ENCODE peak calls at places on chromosomes 3 and 15, in nine cellular contexts. One of them, this sample, is unnamed.

GRCh38 chr15:36579792-36580431 is 486 bp downstream of the CDIN1 start:
- DNase-seq in heart left ventricle: peak
- DNase-seq in fibroblast of pulmonary artery: no peak
- DNase-seq in fibroblast of lung: no peak
- DNase-seq in A549: no peak
- DNase-seq in tibial artery: no peak
- DNase-seq in iPS DF 6.9: no peak
- DNase-seq in OCI-LY7: peak
- DNase-seq in cardiac muscle cell: no peak
- DNase-seq in this sample: no peak

GRCh38 chr3:112005091-112005672 is 6.5 kb downstream of the TAGLN3 start:
- DNase-seq in heart left ventricle: no peak
- DNase-seq in fibroblast of pulmonary artery: no peak
- DNase-seq in fibroblast of lung: peak
- DNase-seq in A549: no peak
- DNase-seq in tibial artery: no peak
- DNase-seq in iPS DF 6.9: no peak
- DNase-seq in OCI-LY7: no peak
- DNase-seq in cardiac muscle cell: no peak
- DNase-seq in this sample: no peak

GRCh38 chr3:49158108-49158709 is 7.9 kb downstream of the CCDC71 start:
- DNase-seq in heart left ventricle: no peak
- DNase-seq in fibroblast of pulmonary artery: no peak
- DNase-seq in fibroblast of lung: no peak
- DNase-seq in A549: no peak
- DNase-seq in tibial artery: no peak
- DNase-seq in iPS DF 6.9: no peak
- DNase-seq in OCI-LY7: peak
- DNase-seq in cardiac muscle cell: peak
- DNase-seq in this sample: no peak

GRCh38 chr15:88255496-88256171 is 905 bp downstream of the NTRK3 start:
- DNase-seq in heart left ventricle: no peak
- DNase-seq in fibroblast of pulmonary artery: peak
- DNase-seq in fibroblast of lung: peak
- DNase-seq in A549: peak
- DNase-seq in tibial artery: peak
- DNase-seq in iPS DF 6.9: no peak
- DNase-seq in OCI-LY7: no peak
- DNase-seq in cardiac muscle cell: peak
- DNase-seq in this sample: no peak

GRCh38 chr3:102530443-102531195 is 95.8 kb downstream of the ZPLD1 start:
- DNase-seq in heart left ventricle: no peak
- DNase-seq in fibroblast of pulmonary artery: peak
- DNase-seq in fibroblast of lung: peak
- DNase-seq in A549: no peak
- DNase-seq in tibial artery: no peak
- DNase-seq in iPS DF 6.9: no peak
- DNase-seq in OCI-LY7: no peak
- DNase-seq in cardiac muscle cell: no peak
- DNase-seq in this sample: no peak

GRCh38 chr15:78875107-78875914 is 2.6 kb downstream of the MORF4L1 start:
- DNase-seq in heart left ventricle: no peak
- DNase-seq in fibroblast of pulmonary artery: peak
- DNase-seq in fibroblast of lung: no peak
- DNase-seq in A549: no peak
- DNase-seq in tibial artery: no peak
- DNase-seq in iPS DF 6.9: no peak
- DNase-seq in OCI-LY7: peak
- DNase-seq in cardiac muscle cell: no peak
- DNase-seq in this sample: no peak

GRCh38 chr3:122392868-122393844 is 9.2 kb downstream of the FAM162A start:
- DNase-seq in heart left ventricle: no peak
- DNase-seq in fibroblast of pulmonary artery: peak
- DNase-seq in fibroblast of lung: peak
- DNase-seq in A549: peak
- DNase-seq in tibial artery: no peak
- DNase-seq in iPS DF 6.9: no peak
- DNase-seq in OCI-LY7: peak
- DNase-seq in cardiac muscle cell: peak
- DNase-seq in this sample: no peak

GRCh38 chr15:77107068-77107467 is 36.2 kb upstream of the TSPAN3 start:
- DNase-seq in heart left ventricle: peak
- DNase-seq in fibroblast of pulmonary artery: peak
- DNase-seq in fibroblast of lung: no peak
- DNase-seq in A549: no peak
- DNase-seq in tibial artery: no peak
- DNase-seq in iPS DF 6.9: no peak
- DNase-seq in OCI-LY7: no peak
- DNase-seq in cardiac muscle cell: no peak
- DNase-seq in this sample: no peak

GRCh38 chr15:43499635-43500034 is 6.7 kb upstream of the TP53BP1 start:
- DNase-seq in heart left ventricle: no peak
- DNase-seq in fibroblast of pulmonary artery: no peak
- DNase-seq in fibroblast of lung: no peak
- DNase-seq in A549: no peak
- DNase-seq in tibial artery: no peak
- DNase-seq in iPS DF 6.9: no peak
- DNase-seq in OCI-LY7: no peak
- DNase-seq in cardiac muscle cell: no peak
- DNase-seq in this sample: no peak

GRCh38 chr3:30655187-30655812 is 48.9 kb downstream of the TGFBR2 start:
- DNase-seq in heart left ventricle: no peak
- DNase-seq in fibroblast of pulmonary artery: peak
- DNase-seq in fibroblast of lung: peak
- DNase-seq in A549: no peak
- DNase-seq in tibial artery: no peak
- DNase-seq in iPS DF 6.9: no peak
- DNase-seq in OCI-LY7: peak
- DNase-seq in cardiac muscle cell: no peak
- DNase-seq in this sample: no peak

GRCh38 chr3:186772886-186773417 is 10.4 kb upstream of the EIF4A2 start:
- DNase-seq in heart left ventricle: peak
- DNase-seq in fibroblast of pulmonary artery: no peak
- DNase-seq in fibroblast of lung: peak
- DNase-seq in A549: no peak
- DNase-seq in tibial artery: peak
- DNase-seq in iPS DF 6.9: no peak
- DNase-seq in OCI-LY7: peak
- DNase-seq in cardiac muscle cell: no peak
- DNase-seq in this sample: peak
- H3K4me3 ChIP-seq in heart left ventricle: peak
- H3K4me3 ChIP-seq in fibroblast of pulmonary artery: peak
- H3K4me3 ChIP-seq in fibroblast of lung: peak
- H3K4me3 ChIP-seq in A549: no peak
- H3K4me3 ChIP-seq in tibial artery: peak
- H3K4me3 ChIP-seq in iPS DF 6.9: no peak
- H3K4me3 ChIP-seq in OCI-LY7: peak
- H3K4me3 ChIP-seq in cardiac muscle cell: no peak
- H3K4me3 ChIP-seq in this sample: peak

GRCh38 chr3:84958495-84959469 is at the start of gene CADM2:
- DNase-seq in heart left ventricle: peak
- DNase-seq in fibroblast of pulmonary artery: peak
- DNase-seq in fibroblast of lung: peak
- DNase-seq in A549: peak
- DNase-seq in tibial artery: peak
- DNase-seq in iPS DF 6.9: peak
- DNase-seq in OCI-LY7: no peak
- DNase-seq in cardiac muscle cell: peak
- DNase-seq in this sample: peak
- H3K4me3 ChIP-seq in heart left ventricle: peak
- H3K4me3 ChIP-seq in fibroblast of pulmonary artery: peak
- H3K4me3 ChIP-seq in fibroblast of lung: peak
- H3K4me3 ChIP-seq in A549: peak
- H3K4me3 ChIP-seq in tibial artery: peak
- H3K4me3 ChIP-seq in iPS DF 6.9: peak
- H3K4me3 ChIP-seq in OCI-LY7: no peak
- H3K4me3 ChIP-seq in cardiac muscle cell: peak
- H3K4me3 ChIP-seq in this sample: peak

GRCh38 chr15:82731527-82731926 is 21.9 kb upstream of the AP3B2 start:
- DNase-seq in heart left ventricle: no peak
- DNase-seq in fibroblast of pulmonary artery: no peak
- DNase-seq in fibroblast of lung: no peak
- DNase-seq in A549: no peak
- DNase-seq in tibial artery: no peak
- DNase-seq in iPS DF 6.9: no peak
- DNase-seq in OCI-LY7: no peak
- DNase-seq in cardiac muscle cell: no peak
- DNase-seq in this sample: no peak
- H3K4me3 ChIP-seq in heart left ventricle: no peak
- H3K4me3 ChIP-seq in fibroblast of pulmonary artery: no peak
- H3K4me3 ChIP-seq in fibroblast of lung: no peak
- H3K4me3 ChIP-seq in A549: no peak
- H3K4me3 ChIP-seq in tibial artery: no peak
- H3K4me3 ChIP-seq in iPS DF 6.9: no peak
- H3K4me3 ChIP-seq in OCI-LY7: no peak
- H3K4me3 ChIP-seq in cardiac muscle cell: no peak
- H3K4me3 ChIP-seq in this sample: no peak

GRCh38 chr15:100597862-100598261 is 4.1 kb downstream of the LINS1 start:
- DNase-seq in heart left ventricle: no peak
- DNase-seq in fibroblast of pulmonary artery: no peak
- DNase-seq in fibroblast of lung: no peak
- DNase-seq in A549: no peak
- DNase-seq in tibial artery: no peak
- DNase-seq in iPS DF 6.9: no peak
- DNase-seq in OCI-LY7: no peak
- DNase-seq in cardiac muscle cell: no peak
- DNase-seq in this sample: no peak
- H3K4me3 ChIP-seq in heart left ventricle: no peak
- H3K4me3 ChIP-seq in fibroblast of pulmonary artery: no peak
- H3K4me3 ChIP-seq in fibroblast of lung: no peak
- H3K4me3 ChIP-seq in A549: no peak
- H3K4me3 ChIP-seq in tibial artery: no peak
- H3K4me3 ChIP-seq in iPS DF 6.9: no peak
- H3K4me3 ChIP-seq in OCI-LY7: no peak
- H3K4me3 ChIP-seq in cardiac muscle cell: no peak
- H3K4me3 ChIP-seq in this sample: no peak

GRCh38 chr3:14811733-14812132 is 7.0 kb upstream of the FGD5 start:
- DNase-seq in heart left ventricle: no peak
- DNase-seq in fibroblast of pulmonary artery: peak
- DNase-seq in fibroblast of lung: no peak
- DNase-seq in A549: no peak
- DNase-seq in tibial artery: no peak
- DNase-seq in iPS DF 6.9: no peak
- DNase-seq in OCI-LY7: no peak
- DNase-seq in cardiac muscle cell: no peak
- DNase-seq in this sample: no peak
- H3K4me3 ChIP-seq in heart left ventricle: peak
- H3K4me3 ChIP-seq in fibroblast of pulmonary artery: peak
- H3K4me3 ChIP-seq in fibroblast of lung: no peak
- H3K4me3 ChIP-seq in A549: no peak
- H3K4me3 ChIP-seq in tibial artery: peak
- H3K4me3 ChIP-seq in iPS DF 6.9: peak
- H3K4me3 ChIP-seq in OCI-LY7: no peak
- H3K4me3 ChIP-seq in cardiac muscle cell: no peak
- H3K4me3 ChIP-seq in this sample: peak

This sample was measured in ascending aorta.